ENCODE peak calls at places on chromosome 3, in eight cellular contexts. R, L, U, K, O, Y, W and I are unnamed samples.

GRCh38 chr3:123723527-123724168 is 138.8 kb upstream of the HACD2 start:
- ATAC-seq in U (peak), Y (peak), O (peak), L (peak), K (peak), W (peak), R (peak), I (peak)

GRCh38 chr3:149243540-149243939 is 21.9 kb upstream of the CP start:
- ATAC-seq in L (no peak), W (peak), U (no peak), O (no peak), R (no peak), K (no peak), Y (no peak), I (no peak)

GRCh38 chr3:123667784-123668183 is 82.9 kb upstream of the HACD2 start:
- ATAC-seq in L (no peak), Y (peak), R (no peak), K (peak), U (no peak), W (no peak), O (no peak), I (no peak)

GRCh38 chr3:72429589-72430362 is 418.5 kb downstream of the SHQ1 start:
- ATAC-seq in L (no peak), R (no peak), W (no peak), Y (no peak), O (no peak), K (no peak), U (no peak), I (no peak)

GRCh38 chr3:62554264-62554799 is 181.0 kb upstream of the FEZF2 start:
- ATAC-seq in U (no peak), K (no peak), L (peak), Y (no peak), W (no peak), O (no peak), R (no peak), I (no peak)

GRCh38 chr3:82058809-82059208 is 297.4 kb upstream of the GBE1 start:
- ATAC-seq in W (no peak), Y (no peak), L (no peak), R (no peak), K (no peak), O (no peak), U (no peak), I (no peak)

GRCh38 chr3:21330293-21330692 is 420.7 kb downstream of the ZNF385D start:
- ATAC-seq in Y (peak), O (no peak), L (peak), K (no peak), R (no peak), W (no peak), U (no peak), I (peak)

GRCh38 chr3:124565013-124565412 is 165.2 kb upstream of the UMPS start:
- ATAC-seq in U (no peak), K (peak), W (peak), O (peak), L (peak), R (peak), Y (peak), I (peak)

GRCh38 chr3:63135362-63135761 is 142.7 kb upstream of the SYNPR start:
- ATAC-seq in K (peak), O (no peak), W (peak), R (no peak), U (no peak), L (no peak), Y (peak), I (no peak)

GRCh38 chr3:13879946-13880810 is at the start of gene WNT7A:
- ATAC-seq in W (peak), U (peak), O (peak), R (peak), L (peak), K (no peak), Y (peak), I (peak)

GRCh38 chr3:143266512-143266911 is 146.9 kb downstream of the CHST2 start:
- ATAC-seq in L (no peak), R (no peak), U (no peak), K (no peak), Y (no peak), O (no peak), W (no peak), I (no peak)

GRCh38 chr3:182808041-182808765 is 14.9 kb downstream of the ATP11B start:
- ATAC-seq in Y (no peak), K (no peak), U (no peak), W (no peak), R (no peak), L (no peak), O (no peak), I (no peak)

GRCh38 chr3:98628317-98628716 is 34.9 kb upstream of the CPOX start:
- ATAC-seq in R (no peak), K (no peak), U (no peak), O (no peak), L (no peak), W (no peak), Y (no peak), I (no peak)

GRCh38 chr3:25423780-25424179 is 4.3 kb upstream of the RARB start:
- ATAC-seq in R (no peak), W (no peak), Y (no peak), O (no peak), K (no peak), U (no peak), L (peak), I (peak)

GRCh38 chr3:73419993-73420392 is 204.7 kb downstream of the PDZRN3 start:
- ATAC-seq in W (no peak), O (no peak), R (no peak), K (peak), U (no peak), L (no peak), Y (peak), I (no peak)

GRCh38 chr3:160755776-160756304 is at the start of gene PPM1L:
- ATAC-seq in W (peak), Y (peak), O (peak), K (peak), R (peak), L (peak), U (peak), I (peak)

GRCh38 chr3:109413049-109413448 is 75.7 kb upstream of the DPPA4 start:
- ATAC-seq in Y (no peak), W (no peak), K (no peak), R (no peak), O (no peak), U (no peak), L (no peak), I (no peak)

GRCh38 chr3:59867185-59868002 is 817.6 kb upstream of the CFAP20DC start:
- ATAC-seq in L (no peak), U (no peak), O (no peak), R (no peak), W (no peak), Y (no peak), K (no peak), I (no peak)